ENCODE peak calls at places on chromosomes 1 and 21, in seven cellular contexts. Q is neuronal stem cell, D is mesendoderm, G is H1, N is H9, P is IMR-90, I is mesenchymal stem cell. E is an unnamed sample.
A peak's percentile ranks its signal among the peaks of the same experiment; 100 is the strongest.

GRCh38 chr1:233613252-233614172 is at the start of gene KCNK1:
- DNase-seq in Q (peak; percentile 54), D (peak; percentile 88), G (peak; percentile 86), N (peak; percentile 91), P (peak; percentile 65), I (peak; percentile 40), E (peak; percentile 76)

GRCh38 chr1:226778657-226779058 is 39.6 kb upstream of the ITPKB start:
- DNase-seq in Q (no peak), D (no peak), G (no peak), N (no peak), P (peak; percentile 88), I (peak; percentile 17), E (peak; percentile 29)

GRCh38 chr1:7374761-7375160 is 396.3 kb upstream of the VAMP3 start:
- DNase-seq in Q (no peak), D (no peak), G (no peak), N (no peak), P (no peak), I (no peak), E (no peak)

GRCh38 chr1:176885756-176886155 is 278.8 kb downstream of the ASTN1 start:
- DNase-seq in Q (no peak), D (no peak), G (no peak), N (no peak), P (no peak), I (no peak), E (no peak)

GRCh38 chr1:166811691-166812090 is 27.6 kb upstream of the POGK start:
- DNase-seq in Q (no peak), D (no peak), G (no peak), N (no peak), P (peak; percentile 34), I (no peak), E (no peak)

GRCh38 chr1:180168786-180169640 is 14.3 kb downstream of the QSOX1 start:
- DNase-seq in Q (peak; percentile 26), D (peak; percentile 83), G (peak; percentile 76), N (peak; percentile 87), P (peak; percentile 22), I (peak; percentile 58), E (peak; percentile 91)

GRCh38 chr1:41410462-41410861 is 49.2 kb downstream of the FOXO6 start:
- DNase-seq in Q (no peak), D (no peak), G (no peak), N (no peak), P (no peak), I (no peak), E (no peak)

GRCh38 chr1:52179073-52179472 is 37.2 kb downstream of the ZFYVE9 start:
- DNase-seq in Q (no peak), D (no peak), G (no peak), N (no peak), P (no peak), I (no peak), E (no peak)

GRCh38 chr1:167909691-167910180 is 4.2 kb downstream of the ADCY10 start:
- DNase-seq in Q (no peak), D (no peak), G (no peak), N (no peak), P (no peak), I (no peak), E (peak; percentile 84)

GRCh38 chr1:119116725-119117124 is 23.7 kb downstream of the WARS2 start:
- DNase-seq in Q (no peak), D (peak; percentile 44), G (peak; percentile 46), N (no peak), P (peak; percentile 25), I (peak; percentile 23), E (no peak)

GRCh38 chr1:203286161-203286984 is 18.9 kb upstream of the BTG2 start:
- DNase-seq in Q (no peak), D (peak; percentile 41), G (no peak), N (no peak), P (no peak), I (peak; percentile 59), E (no peak)

GRCh38 chr1:91792393-91793032 is 93.4 kb downstream of the TGFBR3 start:
- DNase-seq in Q (no peak), D (peak; percentile 58), G (no peak), N (no peak), P (no peak), I (peak; percentile 45), E (no peak)

GRCh38 chr1:36807262-36807661 is 227.1 kb downstream of the GRIK3 start:
- DNase-seq in Q (no peak), D (no peak), G (no peak), N (no peak), P (no peak), I (no peak), E (no peak)

GRCh38 chr21:45516071-45516670 is 26.1 kb downstream of the SLC19A1 start:
- DNase-seq in Q (no peak), D (no peak), G (no peak), N (no peak), P (no peak), I (no peak), E (no peak)

GRCh38 chr1:242467556-242468145 is 56.8 kb downstream of the PLD5 start:
- DNase-seq in Q (peak; percentile 54), D (peak; percentile 71), G (peak; percentile 66), N (peak; percentile 52), P (peak; percentile 8), I (peak; percentile 9), E (peak; percentile 80)

GRCh38 chr1:4684142-4684541 is 29.7 kb downstream of the AJAP1 start:
- DNase-seq in Q (no peak), D (no peak), G (no peak), N (no peak), P (no peak), I (no peak), E (no peak)

GRCh38 chr1:230140221-230141001 is 73.4 kb downstream of the GALNT2 start:
- DNase-seq in Q (no peak), D (no peak), G (no peak), N (no peak), P (peak; percentile 90), I (peak; percentile 91), E (peak; percentile 39)

GRCh38 chr1:154276797-154277196 is 4.4 kb downstream of the HAX1 start:
- DNase-seq in Q (no peak), D (peak; percentile 34), G (peak; percentile 51), N (peak; percentile 35), P (no peak), I (no peak), E (no peak)

GRCh38 chr1:30372792-30373433 is 350.5 kb downstream of the MATN1 start:
- DNase-seq in Q (no peak), D (peak; percentile 51), G (peak; percentile 33), N (peak; percentile 71), P (no peak), I (no peak), E (no peak)
- H3K4ac ChIP-seq in Q (no peak overlapping the region), D (no peak overlapping the region), G (no peak overlapping the region), N (no peak overlapping the region), P (no peak overlapping the region), I (no peak overlapping the region), E (no peak overlapping the region)

GRCh38 chr1:84959294-84959693 is 37.6 kb downstream of the MCOLN2 start:
- DNase-seq in Q (no peak), D (no peak), G (no peak), N (no peak), P (peak; percentile 66), I (peak; percentile 82), E (no peak)
- H2AK5ac ChIP-seq in Q (no peak overlapping the region), D (no peak overlapping the region), G (no peak overlapping the region), N (no peak overlapping the region), P (peak overlapping the region; percentile 85), I (no peak overlapping the region), E (no peak overlapping the region)

DNA sequence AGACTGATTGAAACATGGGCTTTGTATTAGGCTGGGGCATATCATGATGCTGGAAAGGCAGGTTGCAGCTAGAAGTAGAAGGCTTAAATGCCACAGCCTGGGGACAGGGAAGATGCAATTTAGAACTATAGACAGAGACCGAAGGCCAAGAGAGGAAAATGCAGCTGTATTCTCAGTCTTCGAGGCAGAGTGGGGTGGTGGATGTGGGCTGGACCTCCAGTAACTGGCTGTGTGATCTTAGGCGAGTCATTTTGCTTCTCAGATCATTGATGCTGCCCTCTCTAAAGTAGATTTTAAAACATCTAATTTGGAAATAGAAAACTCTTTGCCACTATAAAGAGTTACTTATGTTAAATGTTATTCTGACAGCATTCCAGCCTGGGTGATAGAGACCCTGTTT is 17.7 kb upstream of the SH2D2A start:
- DNase-seq in Q (no peak), D (no peak), G (no peak), N (no peak), P (no peak), I (no peak), E (no peak)
- H3K4ac ChIP-seq in Q (no peak overlapping the region), D (no peak overlapping the region), G (no peak overlapping the region), N (no peak overlapping the region), P (no peak overlapping the region), I (no peak overlapping the region), E (no peak overlapping the region)

GRCh38 chr21:32476661-32477423 is 64.3 kb downstream of the EVA1C start:
- DNase-seq in Q (no peak), D (no peak), G (no peak), N (peak; percentile 22), P (no peak), I (no peak), E (no peak)
- H2AK5ac ChIP-seq in Q (no peak overlapping the region), D (no peak overlapping the region), G (no peak overlapping the region), N (no peak overlapping the region), P (no peak overlapping the region), I (no peak overlapping the region), E (no peak overlapping the region)

GRCh38 chr1:21933397-21934248 is 3.5 kb downstream of the HSPG2 start:
- DNase-seq in Q (no peak), D (peak; percentile 81), G (no peak), N (peak; percentile 82), P (no peak), I (no peak), E (peak; percentile 27)

GRCh38 chr1:21929951-21930615 is 7.0 kb downstream of the HSPG2 start:
- DNase-seq in Q (no peak), D (no peak), G (no peak), N (no peak), P (no peak), I (no peak), E (no peak)

GRCh38 chr1:21931171-21932093 is 5.7 kb downstream of the HSPG2 start:
- DNase-seq in Q (no peak), D (peak; percentile 88), G (no peak), N (no peak), P (peak; percentile 88), I (peak; percentile 87), E (peak; percentile 53)

GRCh38 chr1:21930629-21931170 is 6.4 kb downstream of the HSPG2 start:
- DNase-seq in Q (no peak), D (no peak), G (no peak), N (no peak), P (no peak), I (no peak), E (no peak)

DNA sequence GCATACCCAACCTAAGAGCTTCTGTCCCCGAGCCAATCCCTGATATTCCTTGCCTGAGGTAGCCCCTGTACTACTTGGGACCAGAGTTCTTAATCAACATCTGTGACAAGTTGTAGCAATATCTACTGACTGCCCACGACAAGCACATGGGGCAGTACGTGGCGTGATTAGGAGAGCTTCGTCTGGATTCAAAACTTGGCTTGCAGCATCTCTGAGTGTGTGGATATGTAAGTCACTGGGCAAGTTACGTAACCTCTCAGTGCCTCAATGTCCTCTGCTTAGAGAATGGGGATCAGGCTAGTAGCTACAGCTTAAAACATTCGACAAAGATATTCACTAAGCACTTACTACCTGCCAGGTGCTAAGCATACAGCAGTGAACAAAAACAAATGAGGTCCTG is 5.0 kb downstream of the HSPG2 start:
- DNase-seq in Q (no peak), D (no peak), G (no peak), N (no peak), P (peak; percentile 86), I (peak; percentile 90), E (no peak)
- H3K4ac ChIP-seq in Q (no peak overlapping the region), D (no peak overlapping the region), G (no peak overlapping the region), N (no peak overlapping the region), P (peak overlapping the region; percentile 86), I (peak overlapping the region; percentile 21), E (peak overlapping the region; percentile 38)

GRCh38 chr1:84796201-84796600 is 96.8 kb downstream of the LPAR3 start:
- DNase-seq in Q (no peak), D (no peak), G (no peak), N (no peak), P (no peak), I (no peak), E (no peak)
- H2AK5ac ChIP-seq in Q (no peak overlapping the region), D (no peak overlapping the region), G (no peak overlapping the region), N (no peak overlapping the region), P (no peak overlapping the region), I (no peak overlapping the region), E (no peak overlapping the region)

E was measured in trophoblast cell.